ENCODE peak calls at places on chromosomes 3 and 15, in six cellular contexts. D is fibroblast of lung, W is cardiac fibroblast, J is psoas muscle, A is pancreas, M is endothelial cell of umbilical vein. Y is an unnamed sample.

GRCh38 chr3:23728651-23729117 is 77.1 kb upstream of the UBE2E1 start:
- DNase-seq in D (peak; percentile 57), W (no peak), J (no peak), A (no peak), M (no peak), Y (no peak)

GRCh38 chr3:172511783-172512357 is 11.4 kb downstream of the TNFSF10 start:
- DNase-seq in J (no peak), M (no peak), W (no peak), A (no peak), D (no peak), Y (no peak)

GRCh38 chr15:42139596-42139995 is 16.8 kb downstream of the PLA2G4F start:
- DNase-seq in W (no peak), M (no peak), J (no peak), A (no peak), D (no peak), Y (no peak)

GRCh38 chr3:140206196-140207040 is 271.4 kb downstream of the CLSTN2 start:
- DNase-seq in W (peak; percentile 32), M (no peak), D (peak; percentile 53), J (no peak), A (no peak), Y (no peak)

GRCh38 chr3:27423463-27423862 is 54.3 kb upstream of the NEK10 start:
- DNase-seq in A (no peak), D (peak; percentile 89), M (no peak), W (peak; percentile 41), J (no peak), Y (no peak)

GRCh38 chr3:137438561-137438960 is 325.6 kb upstream of the SOX14 start:
- DNase-seq in D (no peak), M (no peak), A (no peak), J (no peak), W (no peak), Y (no peak)

GRCh38 chr15:65512807-65513416 is 4.6 kb downstream of the DPP8 start:
- DNase-seq in M (peak; percentile 90), W (peak; percentile 94), D (peak; percentile 88), J (peak; percentile 30), A (peak; percentile 51), Y (no peak)

GRCh38 chr15:71141572-71141971 is 26.3 kb downstream of the THSD4 start:
- DNase-seq in D (no peak), W (no peak), A (no peak), J (no peak), M (no peak), Y (no peak)

GRCh38 chr3:72401005-72401404 is 447.2 kb downstream of the SHQ1 start:
- DNase-seq in A (no peak), J (no peak), D (peak; percentile 47), W (no peak), M (no peak), Y (no peak)

GRCh38 chr15:90884719-90885431 is 571 bp downstream of the FES start:
- DNase-seq in J (no peak), W (no peak), M (peak; percentile 31), D (no peak), A (no peak), Y (no peak)

GRCh38 chr3:141383555-141384129 is 15.3 kb downstream of the ZBTB38 start:
- DNase-seq in M (no peak), D (peak; percentile 59), J (no peak), W (no peak), A (no peak), Y (no peak)

GRCh38 chr3:106457278-106458210 is 588.7 kb upstream of the CBLB start:
- DNase-seq in J (peak; percentile 57), W (peak; percentile 82), M (peak; percentile 24), A (no peak), D (peak; percentile 96), Y (peak; percentile 18)

GRCh38 chr15:44596511-44597010 is 59.6 kb downstream of the EIF3J start:
- DNase-seq in J (no peak), M (no peak), A (no peak), W (no peak), D (no peak), Y (peak; percentile 13)

GRCh38 chr15:44595246-44595645 is 58.3 kb downstream of the EIF3J start:
- DNase-seq in D (no peak), W (no peak), A (no peak), M (peak; percentile 18), J (no peak), Y (no peak)

GRCh38 chr15:44591326-44591725 is 54.4 kb downstream of the EIF3J start:
- DNase-seq in J (no peak), A (no peak), M (no peak), W (no peak), D (no peak), Y (no peak)

GRCh38 chr15:44595656-44596510 is 58.9 kb downstream of the EIF3J start:
- DNase-seq in J (no peak), W (no peak), A (no peak), M (no peak), D (no peak), Y (peak; percentile 37)

GRCh38 chr15:44593042-44593736 is 56.2 kb downstream of the EIF3J start:
- DNase-seq in J (no peak), D (no peak), A (no peak), M (no peak), W (peak; percentile 31), Y (no peak)
- TF ChIP-seq CTCF in J (peak; percentile 24), D (peak; percentile 55), A (no peak), M (peak; percentile 39), W (peak; percentile 50), Y (no peak)

DNA sequence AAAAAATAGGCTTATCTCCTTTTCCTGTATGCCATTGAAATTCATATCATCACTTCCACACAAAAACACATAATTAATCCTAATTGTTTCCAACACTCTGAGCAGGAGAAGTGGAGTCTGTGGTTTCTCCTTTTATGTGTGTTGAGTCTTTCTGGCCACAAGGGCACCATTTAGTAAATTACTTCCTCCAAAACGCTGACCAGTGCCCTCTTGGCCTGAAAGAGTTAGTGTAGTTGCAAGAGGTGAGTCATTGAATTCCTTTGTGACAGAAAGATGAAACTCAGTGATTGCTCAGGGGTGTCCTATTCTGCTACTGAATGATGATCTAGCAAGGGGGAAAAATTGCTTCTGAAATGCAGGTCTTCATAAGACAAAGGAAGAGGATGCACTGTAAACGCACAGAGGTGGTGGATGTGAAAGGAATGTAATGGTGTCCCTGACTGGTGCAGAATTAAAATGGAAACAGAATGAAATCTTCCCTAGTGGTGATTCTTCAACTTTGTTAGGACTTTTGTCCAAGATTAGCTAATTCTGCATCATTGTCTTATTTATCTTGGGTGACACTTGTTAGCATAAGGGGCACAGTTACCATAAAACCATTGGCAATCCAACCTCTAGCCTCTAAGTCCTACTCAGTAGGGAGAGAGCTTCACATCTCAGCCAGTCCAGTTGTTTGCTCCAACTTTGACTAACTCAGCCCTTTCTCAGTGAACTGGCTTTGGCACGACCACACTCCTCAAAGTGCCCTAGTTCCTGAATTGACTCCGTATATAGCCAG is 208.4 kb upstream of the NANOGP8 start:
- DNase-seq in J (no peak), A (no peak), M (peak; percentile 81), W (peak; percentile 52), D (peak; percentile 95), Y (no peak)
- TF ChIP-seq CTCF in J (peak; percentile 7), A (no peak), M (peak; percentile 28), W (peak; percentile 35), D (peak; percentile 39), Y (no peak)

DNA sequence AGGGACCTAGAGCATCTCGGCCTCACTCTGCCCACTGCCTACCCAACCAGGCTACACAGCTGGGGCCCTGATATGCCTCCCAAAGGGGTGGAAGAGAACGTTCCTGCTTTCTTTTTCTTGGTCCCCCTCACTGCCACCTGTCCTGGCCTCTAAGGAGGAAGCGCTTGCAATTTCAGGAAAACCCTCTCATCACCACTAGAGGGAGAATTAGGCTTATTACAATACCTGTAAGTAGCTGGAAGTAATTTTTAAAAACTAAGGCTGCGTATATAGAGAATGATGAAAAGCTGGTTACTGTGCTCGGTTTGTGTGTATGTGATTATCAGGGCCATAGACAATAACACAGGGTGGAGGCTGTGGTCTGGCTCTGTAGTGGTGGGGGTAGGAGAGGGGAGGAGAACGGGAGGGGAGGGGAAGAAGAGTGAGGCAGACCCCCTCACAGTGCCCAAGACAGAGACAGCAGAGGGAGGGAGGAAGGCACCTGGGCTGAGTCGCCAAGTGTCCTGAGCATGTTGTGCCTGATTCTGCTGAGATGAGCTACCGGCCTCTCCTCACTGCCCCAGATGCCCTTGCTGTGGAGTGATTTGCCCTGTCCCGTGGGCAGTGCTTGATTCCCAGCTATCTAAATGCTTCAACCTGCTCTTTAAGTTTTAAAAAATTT is 3.3 kb downstream of the GABRG3 start:
- DNase-seq in D (peak; percentile 48), A (no peak), W (peak; percentile 11), M (no peak), J (no peak), Y (no peak)
- TF ChIP-seq CTCF in D (peak; percentile 48), A (no peak), W (no peak), M (peak; percentile 3), J (no peak), Y (no peak)

GRCh38 chr3:9224490-9224889 is 25.0 kb downstream of the SRGAP3 start:
- DNase-seq in M (no peak), D (peak; percentile 75), W (peak; percentile 19), A (no peak), J (no peak), Y (peak; percentile 78)
- TF ChIP-seq CTCF in M (no peak), D (no peak), W (no peak), A (no peak), J (no peak), Y (no peak)

DNA sequence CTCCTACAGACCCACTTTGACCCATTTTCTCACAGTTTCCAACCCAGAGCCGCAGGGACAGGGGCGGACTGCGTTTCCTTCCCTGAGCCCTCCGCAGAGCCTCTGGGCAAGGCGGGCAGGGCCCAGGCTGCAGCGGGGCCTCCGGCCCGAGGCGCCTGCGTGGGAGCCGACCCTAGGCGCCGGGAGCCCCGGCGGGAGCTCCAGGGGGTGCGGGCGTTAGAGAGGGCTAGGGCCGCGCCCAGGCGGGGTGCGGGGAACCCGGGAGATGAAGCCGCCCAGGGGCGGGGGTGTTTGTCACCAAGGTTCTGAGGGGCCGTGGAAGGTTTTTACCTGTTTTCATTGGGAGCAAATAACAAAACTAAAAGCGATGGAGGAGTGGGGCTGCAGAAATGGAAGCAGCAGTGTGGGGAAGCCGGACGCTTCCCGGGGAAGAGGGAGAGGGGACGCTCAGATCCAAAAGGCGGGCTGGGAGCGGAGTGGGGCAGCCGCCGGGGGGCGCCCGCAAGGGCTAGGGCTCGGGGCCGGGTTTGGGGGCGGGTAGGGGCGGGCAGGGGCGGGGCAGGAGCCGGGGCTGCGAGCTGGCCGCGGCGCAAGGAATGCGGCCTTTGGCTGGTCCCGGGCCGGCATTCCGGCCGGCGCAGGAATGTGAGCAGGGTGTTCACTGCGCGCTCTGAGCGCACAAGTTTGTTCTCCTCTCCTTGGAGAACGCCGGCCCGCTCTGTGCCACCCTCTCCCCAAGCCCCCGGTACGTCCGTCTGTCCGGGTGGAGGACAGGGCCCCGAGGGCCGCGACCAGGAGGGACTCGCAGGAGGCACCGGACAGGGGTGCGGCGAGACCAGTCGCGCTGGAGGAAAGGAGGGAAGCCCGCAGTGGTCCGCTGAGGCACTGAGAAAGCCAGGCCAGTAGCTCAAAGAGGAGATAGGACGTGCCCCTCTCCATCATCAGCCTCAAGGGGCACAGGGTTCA is 61.1 kb downstream of the AMOTL2 start:
- DNase-seq in J (peak; percentile 84), W (peak; percentile 92), D (peak; percentile 84), M (peak; percentile 71), A (peak; percentile 66), Y (no peak)
- TF ChIP-seq CTCF in J (peak; percentile 25), W (peak; percentile 27), D (peak; percentile 34), M (peak; percentile 15), A (no peak), Y (no peak)

Y was measured in GM20000.